ENCODE peak calls at places on chromosomes 6 and 20, in seven cellular contexts. One of them, this sample, is unnamed.

GRCh38 chr20:24762791-24763350 is 186.2 kb upstream of the CST7 start:
- DNase-seq in brain microvascular endothelial cell: no peak
- DNase-seq in heart right ventricle: no peak
- DNase-seq in Panc1: no peak
- DNase-seq in psoas muscle: no peak
- DNase-seq in left ventricle myocardium inferior: no peak
- DNase-seq in SJCRH30: no peak
- DNase-seq in this sample: no peak

GRCh38 chr6:159043986-159044385 is 805 bp downstream of the TAGAP start:
- DNase-seq in brain microvascular endothelial cell: no peak
- DNase-seq in heart right ventricle: no peak
- DNase-seq in Panc1: no peak
- DNase-seq in psoas muscle: no peak
- DNase-seq in left ventricle myocardium inferior: no peak
- DNase-seq in SJCRH30: peak; percentile 28
- DNase-seq in this sample: no peak

GRCh38 chr20:46282669-46283068 is 25.6 kb downstream of the CDH22 start:
- DNase-seq in brain microvascular endothelial cell: no peak
- DNase-seq in heart right ventricle: no peak
- DNase-seq in Panc1: no peak
- DNase-seq in psoas muscle: no peak
- DNase-seq in left ventricle myocardium inferior: no peak
- DNase-seq in SJCRH30: no peak
- DNase-seq in this sample: no peak

GRCh38 chr6:9732056-9732455 is 682.8 kb downstream of the TFAP2A start:
- DNase-seq in brain microvascular endothelial cell: no peak
- DNase-seq in heart right ventricle: no peak
- DNase-seq in Panc1: no peak
- DNase-seq in psoas muscle: no peak
- DNase-seq in left ventricle myocardium inferior: no peak
- DNase-seq in SJCRH30: no peak
- DNase-seq in this sample: no peak

GRCh38 chr6:6024220-6024619 is 17.5 kb upstream of the NRN1 start:
- DNase-seq in brain microvascular endothelial cell: no peak
- DNase-seq in heart right ventricle: no peak
- DNase-seq in Panc1: no peak
- DNase-seq in psoas muscle: no peak
- DNase-seq in left ventricle myocardium inferior: no peak
- DNase-seq in SJCRH30: no peak
- DNase-seq in this sample: no peak

GRCh38 chr20:53142225-53142624 is 170.1 kb downstream of the TSHZ2 start:
- DNase-seq in brain microvascular endothelial cell: no peak
- DNase-seq in heart right ventricle: no peak
- DNase-seq in Panc1: no peak
- DNase-seq in psoas muscle: no peak
- DNase-seq in left ventricle myocardium inferior: no peak
- DNase-seq in SJCRH30: peak; percentile 39
- DNase-seq in this sample: no peak

GRCh38 chr6:71588490-71588889 is 297.9 kb upstream of the RIMS1 start:
- DNase-seq in brain microvascular endothelial cell: no peak
- DNase-seq in heart right ventricle: no peak
- DNase-seq in Panc1: no peak
- DNase-seq in psoas muscle: no peak
- DNase-seq in left ventricle myocardium inferior: no peak
- DNase-seq in SJCRH30: no peak
- DNase-seq in this sample: no peak

GRCh38 chr6:2783188-2783957 is 18.2 kb downstream of the WRNIP1 start:
- DNase-seq in brain microvascular endothelial cell: no peak
- DNase-seq in heart right ventricle: no peak
- DNase-seq in Panc1: no peak
- DNase-seq in psoas muscle: no peak
- DNase-seq in left ventricle myocardium inferior: no peak
- DNase-seq in SJCRH30: peak; percentile 91
- DNase-seq in this sample: no peak

GRCh38 chr20:1323830-1324597 is 4.9 kb downstream of the SDCBP2 start:
- DNase-seq in brain microvascular endothelial cell: no peak
- DNase-seq in heart right ventricle: no peak
- DNase-seq in Panc1: no peak
- DNase-seq in psoas muscle: no peak
- DNase-seq in left ventricle myocardium inferior: no peak
- DNase-seq in SJCRH30: no peak
- DNase-seq in this sample: no peak

GRCh38 chr6:118813795-118814194 is 80.2 kb upstream of the ASF1A start:
- DNase-seq in brain microvascular endothelial cell: peak; percentile 72
- DNase-seq in heart right ventricle: no peak
- DNase-seq in Panc1: no peak
- DNase-seq in psoas muscle: no peak
- DNase-seq in left ventricle myocardium inferior: no peak
- DNase-seq in SJCRH30: no peak
- DNase-seq in this sample: no peak

GRCh38 chr6:149728499-149729234 is 10.8 kb upstream of the LATS1 start:
- DNase-seq in brain microvascular endothelial cell: no peak
- DNase-seq in heart right ventricle: no peak
- DNase-seq in Panc1: no peak
- DNase-seq in psoas muscle: no peak
- DNase-seq in left ventricle myocardium inferior: no peak
- DNase-seq in SJCRH30: no peak
- DNase-seq in this sample: no peak
- H3K36me3 ChIP-seq in brain microvascular endothelial cell: peaks cover 31% of the 10 kb centered on the region
- H3K36me3 ChIP-seq in heart right ventricle: peaks cover 91% of the 10 kb centered on the region
- H3K36me3 ChIP-seq in Panc1: peaks cover 7% of the 10 kb centered on the region
- H3K36me3 ChIP-seq in psoas muscle: peaks cover 7% of the 10 kb centered on the region
- H3K36me3 ChIP-seq in left ventricle myocardium inferior: peaks cover 92% of the 10 kb centered on the region
- H3K36me3 ChIP-seq in SJCRH30: peaks cover 65% of the 10 kb centered on the region
- H3K36me3 ChIP-seq in this sample: no peaks in the 10 kb centered on the region

DNA sequence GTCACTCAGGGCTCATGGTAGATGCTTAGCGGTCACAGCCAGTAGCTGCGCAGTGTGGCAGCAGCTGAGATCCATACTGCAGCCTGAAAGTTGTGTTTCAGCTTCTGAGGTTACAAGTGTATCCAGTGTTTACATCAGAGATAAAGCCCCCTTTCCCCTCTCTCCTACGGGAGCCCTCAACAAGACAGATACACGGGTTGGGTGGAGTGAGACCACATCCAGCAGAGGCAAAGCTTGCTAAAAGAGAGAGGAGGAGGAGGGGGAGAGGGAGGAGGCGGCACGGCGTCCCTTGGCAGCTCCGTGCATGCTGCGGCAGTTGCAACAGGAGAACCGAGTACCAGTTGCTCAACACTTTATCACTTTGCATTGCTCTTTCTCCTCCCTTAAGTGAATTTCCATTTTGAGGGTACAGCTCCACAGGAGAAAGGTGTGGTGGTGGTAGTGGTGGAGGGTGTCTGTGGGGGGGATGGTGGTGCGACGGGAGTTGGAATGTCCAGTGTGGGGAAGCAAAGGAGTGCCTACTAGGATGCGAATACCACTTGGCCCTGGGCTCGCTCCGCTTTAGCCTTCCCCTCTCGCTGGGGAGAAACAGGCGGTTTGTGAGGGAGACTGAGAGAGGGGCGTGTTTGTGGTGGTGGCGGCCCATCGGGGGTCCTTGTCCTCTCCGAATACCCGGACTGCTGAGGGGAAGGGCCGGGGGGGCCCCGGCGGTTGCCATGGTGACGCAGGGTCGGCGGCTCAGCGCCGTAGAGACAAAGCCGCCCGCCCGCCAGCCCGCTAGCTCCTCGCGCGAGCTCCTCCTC is 405 bp upstream of the RNF182 start:
- DNase-seq in brain microvascular endothelial cell: peak; percentile 34
- DNase-seq in heart right ventricle: peak; percentile 38
- DNase-seq in Panc1: no peak
- DNase-seq in psoas muscle: peak; percentile 27
- DNase-seq in left ventricle myocardium inferior: peak; percentile 25
- DNase-seq in SJCRH30: peak; percentile 34
- DNase-seq in this sample: no peak
- H3K4me3 ChIP-seq in brain microvascular endothelial cell: peak overlapping the region; percentile 71
- H3K4me3 ChIP-seq in heart right ventricle: peak overlapping the region; percentile 46
- H3K4me3 ChIP-seq in Panc1: peak overlapping the region; percentile 83
- H3K4me3 ChIP-seq in psoas muscle: peak overlapping the region; percentile 57
- H3K4me3 ChIP-seq in left ventricle myocardium inferior: peak overlapping the region; percentile 61
- H3K4me3 ChIP-seq in SJCRH30: peak overlapping the region; percentile 54
- H3K4me3 ChIP-seq in this sample: peak overlapping the region; percentile 62

GRCh38 chr6:30730611-30731435 is 10.7 kb downstream of the TUBB start:
- DNase-seq in brain microvascular endothelial cell: no peak
- DNase-seq in heart right ventricle: peak; percentile 70
- DNase-seq in Panc1: no peak
- DNase-seq in psoas muscle: peak; percentile 49
- DNase-seq in left ventricle myocardium inferior: peak; percentile 74
- DNase-seq in SJCRH30: peak; percentile 43
- DNase-seq in this sample: no peak
- H3K36me3 ChIP-seq in brain microvascular endothelial cell: peaks cover 17% of the 10 kb centered on the region
- H3K36me3 ChIP-seq in heart right ventricle: peaks cover 100% of the 10 kb centered on the region
- H3K36me3 ChIP-seq in Panc1: peaks cover 3% of the 10 kb centered on the region
- H3K36me3 ChIP-seq in psoas muscle: peaks cover 16% of the 10 kb centered on the region
- H3K36me3 ChIP-seq in left ventricle myocardium inferior: peaks cover 96% of the 10 kb centered on the region
- H3K36me3 ChIP-seq in SJCRH30: peaks cover 43% of the 10 kb centered on the region
- H3K36me3 ChIP-seq in this sample: peaks cover 1% of the 10 kb centered on the region

GRCh38 chr6:12761376-12762115 is 45.0 kb downstream of the PHACTR1 start:
- DNase-seq in brain microvascular endothelial cell: no peak
- DNase-seq in heart right ventricle: no peak
- DNase-seq in Panc1: no peak
- DNase-seq in psoas muscle: no peak
- DNase-seq in left ventricle myocardium inferior: no peak
- DNase-seq in SJCRH30: peak; percentile 4
- DNase-seq in this sample: no peak
- H3K4me3 ChIP-seq in brain microvascular endothelial cell: no peak overlapping the region
- H3K4me3 ChIP-seq in heart right ventricle: no peak overlapping the region
- H3K4me3 ChIP-seq in Panc1: no peak overlapping the region
- H3K4me3 ChIP-seq in psoas muscle: no peak overlapping the region
- H3K4me3 ChIP-seq in left ventricle myocardium inferior: no peak overlapping the region
- H3K4me3 ChIP-seq in SJCRH30: no peak overlapping the region
- H3K4me3 ChIP-seq in this sample: no peak overlapping the region

GRCh38 chr20:60221593-60221992 is 263.4 kb downstream of the CDH26 start:
- DNase-seq in brain microvascular endothelial cell: no peak
- DNase-seq in heart right ventricle: no peak
- DNase-seq in Panc1: no peak
- DNase-seq in psoas muscle: no peak
- DNase-seq in left ventricle myocardium inferior: no peak
- DNase-seq in SJCRH30: no peak
- DNase-seq in this sample: no peak

GRCh38 chr20:60220655-60221054 is 262.4 kb downstream of the CDH26 start:
- DNase-seq in brain microvascular endothelial cell: no peak
- DNase-seq in heart right ventricle: no peak
- DNase-seq in Panc1: no peak
- DNase-seq in psoas muscle: no peak
- DNase-seq in left ventricle myocardium inferior: no peak
- DNase-seq in SJCRH30: no peak
- DNase-seq in this sample: no peak

GRCh38 chr20:60222497-60222896 is 264.3 kb downstream of the CDH26 start:
- DNase-seq in brain microvascular endothelial cell: no peak
- DNase-seq in heart right ventricle: no peak
- DNase-seq in Panc1: no peak
- DNase-seq in psoas muscle: no peak
- DNase-seq in left ventricle myocardium inferior: no peak
- DNase-seq in SJCRH30: no peak
- DNase-seq in this sample: no peak

GRCh38 chr20:60223174-60223573 is 265.0 kb downstream of the CDH26 start:
- DNase-seq in brain microvascular endothelial cell: no peak
- DNase-seq in heart right ventricle: no peak
- DNase-seq in Panc1: no peak
- DNase-seq in psoas muscle: no peak
- DNase-seq in left ventricle myocardium inferior: no peak
- DNase-seq in SJCRH30: no peak
- DNase-seq in this sample: no peak

DNA sequence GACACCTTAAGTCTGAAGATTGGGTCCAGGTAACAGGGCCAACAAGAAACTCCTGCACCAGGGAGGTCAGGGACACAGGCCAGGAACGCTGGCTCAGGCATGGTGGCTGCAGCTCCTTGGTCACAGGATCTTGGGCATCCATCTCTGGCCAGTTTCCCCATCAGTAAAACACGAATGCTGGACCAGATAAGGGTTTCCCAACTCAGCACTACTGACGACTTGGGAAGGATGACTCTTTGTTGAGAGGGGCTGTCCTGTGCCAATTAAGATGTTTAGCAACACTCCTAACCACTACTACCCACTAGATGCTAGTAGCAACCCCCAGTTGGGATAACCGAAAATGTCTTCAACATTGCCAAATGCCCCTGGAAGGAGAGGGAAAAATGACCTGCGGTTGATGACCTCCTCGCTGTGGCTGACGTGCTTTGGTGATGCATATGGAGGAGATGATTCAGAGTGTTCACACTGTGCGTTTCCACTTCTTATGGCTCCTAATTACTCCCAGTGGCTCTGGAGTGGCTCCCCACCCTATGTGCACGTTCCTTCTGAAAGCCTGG is 261.8 kb downstream of the CDH26 start:
- DNase-seq in brain microvascular endothelial cell: no peak
- DNase-seq in heart right ventricle: no peak
- DNase-seq in Panc1: no peak
- DNase-seq in psoas muscle: no peak
- DNase-seq in left ventricle myocardium inferior: no peak
- DNase-seq in SJCRH30: no peak
- DNase-seq in this sample: no peak
- H3K36me3 ChIP-seq in brain microvascular endothelial cell: no peaks in the 10 kb centered on the region
- H3K36me3 ChIP-seq in heart right ventricle: no peaks in the 10 kb centered on the region
- H3K36me3 ChIP-seq in Panc1: no peaks in the 10 kb centered on the region
- H3K36me3 ChIP-seq in psoas muscle: no peaks in the 10 kb centered on the region
- H3K36me3 ChIP-seq in left ventricle myocardium inferior: no peaks in the 10 kb centered on the region
- H3K36me3 ChIP-seq in SJCRH30: no peaks in the 10 kb centered on the region
- H3K36me3 ChIP-seq in this sample: no peaks in the 10 kb centered on the region

GRCh38 chr20:36501367-36502006 is 39.8 kb upstream of the MYL9 start:
- DNase-seq in brain microvascular endothelial cell: no peak
- DNase-seq in heart right ventricle: no peak
- DNase-seq in Panc1: no peak
- DNase-seq in psoas muscle: no peak
- DNase-seq in left ventricle myocardium inferior: no peak
- DNase-seq in SJCRH30: no peak
- DNase-seq in this sample: no peak
- H3K4me3 ChIP-seq in brain microvascular endothelial cell: no peak overlapping the region
- H3K4me3 ChIP-seq in heart right ventricle: no peak overlapping the region
- H3K4me3 ChIP-seq in Panc1: no peak overlapping the region
- H3K4me3 ChIP-seq in psoas muscle: no peak overlapping the region
- H3K4me3 ChIP-seq in left ventricle myocardium inferior: no peak overlapping the region
- H3K4me3 ChIP-seq in SJCRH30: no peak overlapping the region
- H3K4me3 ChIP-seq in this sample: no peak overlapping the region

GRCh38 chr20:13684566-13685222 is 46.0 kb upstream of the TASP1 start:
- DNase-seq in brain microvascular endothelial cell: no peak
- DNase-seq in heart right ventricle: no peak
- DNase-seq in Panc1: no peak
- DNase-seq in psoas muscle: no peak
- DNase-seq in left ventricle myocardium inferior: no peak
- DNase-seq in SJCRH30: peak; percentile 16
- DNase-seq in this sample: no peak
- H3K36me3 ChIP-seq in brain microvascular endothelial cell: no peaks in the 10 kb centered on the region
- H3K36me3 ChIP-seq in heart right ventricle: no peaks in the 10 kb centered on the region
- H3K36me3 ChIP-seq in Panc1: no peaks in the 10 kb centered on the region
- H3K36me3 ChIP-seq in psoas muscle: no peaks in the 10 kb centered on the region
- H3K36me3 ChIP-seq in left ventricle myocardium inferior: no peaks in the 10 kb centered on the region
- H3K36me3 ChIP-seq in SJCRH30: no peaks in the 10 kb centered on the region
- H3K36me3 ChIP-seq in this sample: no peaks in the 10 kb centered on the region